ENCODE peak calls at places on chromosomes 12 and 14, in eight cellular contexts. One of them, this sample, is unnamed. For H3K4me1, the result is how much of the 10 kb centered on the place peaks cover.

GRCh38 chr14:67265131-67265530 is 23.9 kb downstream of the PALS1 start:
- DNase-seq in right atrium auricular region: no peak
- DNase-seq in PC-3: peak
- DNase-seq in tibial artery: no peak
- DNase-seq in CD8-positive, alpha-beta T cell: no peak
- DNase-seq in cardiac muscle cell: no peak
- DNase-seq in hepatocyte: peak
- DNase-seq in left lung: no peak
- DNase-seq in this sample: no peak

GRCh38 chr12:53886996-53887395 is 51.6 kb upstream of the HOXC13 start:
- DNase-seq in left lung: no peak
- DNase-seq in cardiac muscle cell: no peak
- DNase-seq in CD8-positive, alpha-beta T cell: no peak
- DNase-seq in right atrium auricular region: no peak
- DNase-seq in tibial artery: no peak
- DNase-seq in hepatocyte: no peak
- DNase-seq in PC-3: no peak
- DNase-seq in this sample: no peak

GRCh38 chr14:35998303-35998702 is 172.2 kb downstream of the BRMS1L start:
- DNase-seq in CD8-positive, alpha-beta T cell: no peak
- DNase-seq in tibial artery: no peak
- DNase-seq in cardiac muscle cell: no peak
- DNase-seq in right atrium auricular region: no peak
- DNase-seq in left lung: no peak
- DNase-seq in hepatocyte: no peak
- DNase-seq in PC-3: no peak
- DNase-seq in this sample: no peak

GRCh38 chr12:122080149-122081107 is 1.9 kb downstream of the MLXIP start:
- DNase-seq in right atrium auricular region: peak
- DNase-seq in PC-3: peak
- DNase-seq in CD8-positive, alpha-beta T cell: no peak
- DNase-seq in left lung: peak
- DNase-seq in hepatocyte: peak
- DNase-seq in cardiac muscle cell: no peak
- DNase-seq in tibial artery: peak
- DNase-seq in this sample: peak

GRCh38 chr12:19131020-19131431 is 1.5 kb downstream of the PLEKHA5 start:
- DNase-seq in PC-3: peak
- DNase-seq in hepatocyte: peak
- DNase-seq in cardiac muscle cell: peak
- DNase-seq in CD8-positive, alpha-beta T cell: no peak
- DNase-seq in tibial artery: no peak
- DNase-seq in right atrium auricular region: no peak
- DNase-seq in left lung: no peak
- DNase-seq in this sample: no peak

GRCh38 chr12:42809226-42809625 is 219.7 kb upstream of the PRICKLE1 start:
- DNase-seq in CD8-positive, alpha-beta T cell: no peak
- DNase-seq in tibial artery: no peak
- DNase-seq in right atrium auricular region: no peak
- DNase-seq in cardiac muscle cell: no peak
- DNase-seq in hepatocyte: no peak
- DNase-seq in left lung: no peak
- DNase-seq in PC-3: peak
- DNase-seq in this sample: no peak

GRCh38 chr14:77046706-77047105 is 18.2 kb upstream of the IRF2BPL start:
- DNase-seq in PC-3: peak
- DNase-seq in right atrium auricular region: no peak
- DNase-seq in tibial artery: no peak
- DNase-seq in cardiac muscle cell: no peak
- DNase-seq in left lung: no peak
- DNase-seq in hepatocyte: no peak
- DNase-seq in CD8-positive, alpha-beta T cell: no peak
- DNase-seq in this sample: no peak

GRCh38 chr14:69559581-69560011 is 15.1 kb downstream of the CCDC177 start:
- DNase-seq in tibial artery: no peak
- DNase-seq in hepatocyte: no peak
- DNase-seq in cardiac muscle cell: no peak
- DNase-seq in CD8-positive, alpha-beta T cell: no peak
- DNase-seq in right atrium auricular region: no peak
- DNase-seq in left lung: no peak
- DNase-seq in PC-3: no peak
- DNase-seq in this sample: no peak

GRCh38 chr14:102584871-102585869 is 7.3 kb upstream of the RCOR1 start:
- DNase-seq in cardiac muscle cell: peak
- DNase-seq in left lung: peak
- DNase-seq in tibial artery: no peak
- DNase-seq in PC-3: peak
- DNase-seq in right atrium auricular region: no peak
- DNase-seq in hepatocyte: peak
- DNase-seq in CD8-positive, alpha-beta T cell: no peak
- DNase-seq in this sample: no peak

GRCh38 chr12:27688671-27689070 is 7.6 kb upstream of the REP15 start:
- DNase-seq in hepatocyte: no peak
- DNase-seq in CD8-positive, alpha-beta T cell: no peak
- DNase-seq in PC-3: no peak
- DNase-seq in tibial artery: no peak
- DNase-seq in cardiac muscle cell: no peak
- DNase-seq in right atrium auricular region: no peak
- DNase-seq in left lung: no peak
- DNase-seq in this sample: no peak

GRCh38 chr12:53757095-53757770 is 5.5 kb upstream of the CISTR start:
- DNase-seq in right atrium auricular region: peak
- DNase-seq in PC-3: peak
- DNase-seq in CD8-positive, alpha-beta T cell: peak
- DNase-seq in tibial artery: peak
- DNase-seq in hepatocyte: peak
- DNase-seq in cardiac muscle cell: peak
- DNase-seq in left lung: peak
- DNase-seq in this sample: peak

GRCh38 chr12:82627799-82628198 is 58.9 kb upstream of the TMTC2 start:
- DNase-seq in PC-3: peak
- DNase-seq in right atrium auricular region: no peak
- DNase-seq in CD8-positive, alpha-beta T cell: no peak
- DNase-seq in tibial artery: no peak
- DNase-seq in hepatocyte: peak
- DNase-seq in left lung: no peak
- DNase-seq in cardiac muscle cell: peak
- DNase-seq in this sample: no peak

GRCh38 chr14:79415726-79416125 is 795.6 kb downstream of the DIO2 start:
- DNase-seq in left lung: no peak
- DNase-seq in hepatocyte: no peak
- DNase-seq in PC-3: no peak
- DNase-seq in tibial artery: no peak
- DNase-seq in cardiac muscle cell: no peak
- DNase-seq in CD8-positive, alpha-beta T cell: no peak
- DNase-seq in right atrium auricular region: no peak
- DNase-seq in this sample: no peak

DNA sequence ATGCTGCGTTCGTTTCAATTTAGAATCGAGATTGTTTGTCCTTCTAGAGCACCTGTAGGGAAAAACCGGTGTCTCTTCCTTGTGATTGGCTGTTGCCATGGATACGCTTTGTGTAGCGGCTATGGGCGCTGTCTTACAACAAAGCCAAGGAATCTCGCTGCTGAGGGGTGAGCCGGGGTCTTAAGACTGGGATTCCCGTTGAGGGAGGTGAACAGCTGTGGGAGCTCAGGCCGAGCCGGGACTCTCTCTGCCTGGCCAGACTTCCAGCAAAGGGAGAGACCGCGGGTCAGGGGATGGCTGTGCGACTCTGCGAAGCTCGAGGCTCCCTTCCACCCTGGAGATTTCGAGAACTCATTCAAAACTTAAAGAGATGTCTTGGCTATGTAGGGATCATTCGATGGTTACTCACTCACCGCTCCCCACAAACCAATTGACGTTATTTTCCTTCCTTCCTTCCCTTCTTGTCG is at the start of the genes LRRIQ1 and TSPAN19:
- DNase-seq in CD8-positive, alpha-beta T cell: peak
- DNase-seq in right atrium auricular region: peak
- DNase-seq in tibial artery: peak
- DNase-seq in PC-3: peak
- DNase-seq in hepatocyte: peak
- DNase-seq in cardiac muscle cell: peak
- DNase-seq in left lung: peak
- DNase-seq in this sample: peak
- TF ChIP-seq CTCF in CD8-positive, alpha-beta T cell: no peak
- TF ChIP-seq CTCF in right atrium auricular region: no peak
- TF ChIP-seq CTCF in tibial artery: no peak
- TF ChIP-seq CTCF in PC-3: no peak
- TF ChIP-seq CTCF in hepatocyte: no peak
- TF ChIP-seq CTCF in cardiac muscle cell: no peak
- TF ChIP-seq CTCF in left lung: no peak
- TF ChIP-seq CTCF in this sample: no peak

GRCh38 chr14:95144849-95145248 is 12.5 kb downstream of the DICER1 start:
- DNase-seq in right atrium auricular region: no peak
- DNase-seq in cardiac muscle cell: no peak
- DNase-seq in left lung: no peak
- DNase-seq in PC-3: no peak
- DNase-seq in tibial artery: no peak
- DNase-seq in CD8-positive, alpha-beta T cell: no peak
- DNase-seq in hepatocyte: no peak
- DNase-seq in this sample: no peak

GRCh38 chr14:95146079-95146771 is 11.1 kb downstream of the DICER1 start:
- DNase-seq in hepatocyte: no peak
- DNase-seq in right atrium auricular region: no peak
- DNase-seq in tibial artery: no peak
- DNase-seq in CD8-positive, alpha-beta T cell: no peak
- DNase-seq in left lung: peak
- DNase-seq in PC-3: no peak
- DNase-seq in cardiac muscle cell: no peak
- DNase-seq in this sample: peak

GRCh38 chr14:95149441-95149840 is 7.9 kb downstream of the DICER1 start:
- DNase-seq in cardiac muscle cell: no peak
- DNase-seq in hepatocyte: no peak
- DNase-seq in right atrium auricular region: no peak
- DNase-seq in PC-3: peak
- DNase-seq in left lung: no peak
- DNase-seq in CD8-positive, alpha-beta T cell: no peak
- DNase-seq in tibial artery: no peak
- DNase-seq in this sample: no peak

GRCh38 chr14:95150910-95151309 is 6.4 kb downstream of the DICER1 start:
- DNase-seq in cardiac muscle cell: no peak
- DNase-seq in CD8-positive, alpha-beta T cell: no peak
- DNase-seq in right atrium auricular region: no peak
- DNase-seq in tibial artery: no peak
- DNase-seq in hepatocyte: no peak
- DNase-seq in left lung: no peak
- DNase-seq in PC-3: no peak
- DNase-seq in this sample: no peak

DNA sequence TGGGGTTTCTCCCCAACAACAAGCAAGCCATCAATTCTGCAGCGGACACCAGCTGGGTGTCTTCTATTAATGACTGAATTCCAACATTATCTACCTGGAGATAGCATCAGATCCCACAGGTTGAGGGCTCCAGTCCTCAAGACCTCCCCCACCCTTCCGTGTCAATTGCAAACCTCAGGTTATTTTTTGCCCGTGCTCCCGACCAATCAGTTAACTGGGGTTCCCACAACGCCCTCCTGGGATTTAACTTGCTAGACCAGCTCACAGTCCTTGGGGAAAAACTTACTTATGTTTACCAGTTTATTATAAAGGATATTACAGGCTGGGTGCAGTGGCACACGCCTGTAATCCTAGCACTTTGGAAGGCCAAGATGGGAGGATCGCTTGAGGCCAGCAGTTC is 9.7 kb downstream of the DICER1 start:
- DNase-seq in PC-3: no peak
- DNase-seq in left lung: no peak
- DNase-seq in hepatocyte: no peak
- DNase-seq in cardiac muscle cell: no peak
- DNase-seq in tibial artery: no peak
- DNase-seq in CD8-positive, alpha-beta T cell: no peak
- DNase-seq in right atrium auricular region: no peak
- DNase-seq in this sample: no peak
- H3K4me1 ChIP-seq in PC-3: under half
- H3K4me1 ChIP-seq in left lung: half or more
- H3K4me1 ChIP-seq in hepatocyte: under half
- H3K4me1 ChIP-seq in cardiac muscle cell: under half
- H3K4me1 ChIP-seq in tibial artery: half or more
- H3K4me1 ChIP-seq in CD8-positive, alpha-beta T cell: under half
- H3K4me1 ChIP-seq in right atrium auricular region: under half
- H3K4me1 ChIP-seq in this sample: half or more

DNA sequence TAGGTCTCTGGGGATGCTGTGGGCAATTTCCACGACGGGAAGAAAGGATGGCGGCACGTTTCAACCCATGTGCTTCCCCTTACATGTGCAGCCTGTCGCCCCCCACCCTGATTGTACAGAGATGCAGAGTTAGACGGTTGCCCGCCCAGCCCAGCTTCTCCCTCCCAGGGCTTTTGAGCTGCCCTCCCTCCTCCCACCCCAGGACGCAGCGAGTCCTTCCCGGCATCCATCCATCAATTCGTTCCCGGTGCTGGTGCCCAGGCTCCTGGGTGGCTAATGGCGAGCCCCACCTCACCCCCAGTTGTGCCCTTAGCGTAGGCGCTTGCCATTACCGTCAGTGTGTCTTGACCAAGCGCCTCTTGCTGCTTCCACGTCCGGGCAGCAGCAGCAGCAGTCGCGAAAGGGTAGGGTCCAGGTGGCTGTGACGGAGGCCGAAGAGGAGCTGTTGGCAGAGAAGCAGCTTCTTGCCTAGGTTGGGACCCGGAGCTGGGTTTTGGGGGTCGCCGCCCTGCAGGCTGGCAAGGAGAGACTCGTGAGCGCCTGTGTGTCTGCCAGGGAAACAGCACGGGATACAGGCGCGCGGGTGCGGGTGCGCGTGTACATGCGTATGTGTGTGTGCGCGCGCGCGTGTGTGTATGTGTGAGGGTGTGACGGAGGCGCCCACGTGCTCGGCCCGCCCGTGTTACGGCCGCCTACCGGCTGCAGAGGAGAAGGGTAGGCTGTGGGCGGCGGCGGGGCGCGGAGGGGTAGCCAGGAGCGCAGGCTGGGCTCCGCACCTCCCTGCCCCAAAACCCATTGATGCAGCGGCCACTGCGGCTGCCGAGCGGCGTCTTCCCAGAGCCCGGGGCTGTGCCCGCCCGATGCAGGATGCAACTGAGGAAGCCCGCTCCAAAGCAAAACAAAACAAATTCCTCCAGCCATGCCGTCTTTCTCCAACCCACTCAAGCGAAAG is at the start of gene SLC6A15:
- DNase-seq in hepatocyte: peak
- DNase-seq in left lung: peak
- DNase-seq in PC-3: no peak
- DNase-seq in tibial artery: peak
- DNase-seq in CD8-positive, alpha-beta T cell: no peak
- DNase-seq in right atrium auricular region: no peak
- DNase-seq in cardiac muscle cell: peak
- DNase-seq in this sample: no peak
- TF ChIP-seq CTCF in hepatocyte: peak
- TF ChIP-seq CTCF in left lung: no peak
- TF ChIP-seq CTCF in PC-3: no peak
- TF ChIP-seq CTCF in tibial artery: no peak
- TF ChIP-seq CTCF in CD8-positive, alpha-beta T cell: no peak
- TF ChIP-seq CTCF in right atrium auricular region: no peak
- TF ChIP-seq CTCF in cardiac muscle cell: peak
- TF ChIP-seq CTCF in this sample: no peak

DNA sequence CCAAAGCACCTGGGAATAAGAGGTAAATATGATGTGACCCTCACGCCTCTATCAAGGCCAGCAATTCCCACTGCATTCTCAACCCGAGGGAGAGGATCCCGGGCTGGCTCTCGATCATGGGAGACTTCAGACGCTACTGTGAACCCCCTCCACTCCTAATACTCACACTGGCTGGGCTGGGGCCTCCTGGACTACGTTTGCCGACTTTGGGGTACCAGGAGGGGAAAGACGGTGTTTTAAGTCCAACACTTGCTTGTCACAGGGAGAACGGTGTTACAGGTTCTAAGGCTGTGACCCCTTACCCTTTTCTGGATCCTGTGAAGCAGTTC is 475 bp downstream of the NACA start:
- DNase-seq in hepatocyte: peak
- DNase-seq in cardiac muscle cell: peak
- DNase-seq in CD8-positive, alpha-beta T cell: no peak
- DNase-seq in left lung: no peak
- DNase-seq in PC-3: no peak
- DNase-seq in tibial artery: no peak
- DNase-seq in right atrium auricular region: no peak
- DNase-seq in this sample: no peak
- H3K4me1 ChIP-seq in hepatocyte: under half
- H3K4me1 ChIP-seq in cardiac muscle cell: under half
- H3K4me1 ChIP-seq in CD8-positive, alpha-beta T cell: under half
- H3K4me1 ChIP-seq in left lung: half or more
- H3K4me1 ChIP-seq in PC-3: under half
- H3K4me1 ChIP-seq in tibial artery: half or more
- H3K4me1 ChIP-seq in right atrium auricular region: half or more
- H3K4me1 ChIP-seq in this sample: under half

This sample was measured in spleen.